ENCODE peak calls at places on chromosomes 11 and 22, in six cellular contexts. S, G, Q, X, N and P are unnamed samples.

GRCh38 chr11:69711824-69712801 is 8.3 kb upstream of the FGF19 start:
- DNase-seq in S (no peak), G (no peak), Q (no peak), X (no peak), N (no peak), P (no peak)

GRCh38 chr22:23908561-23909205 is 14.5 kb downstream of the MIF start:
- DNase-seq in S (no peak), G (no peak), Q (no peak), X (no peak), N (no peak), P (no peak)

GRCh38 chr22:50599816-50600454 is 658 bp upstream of the MAPK8IP2 start:
- DNase-seq in S (peak; percentile 8), G (peak; percentile 46), Q (no peak), X (peak; percentile 67), N (no peak), P (no peak)

GRCh38 chr11:134578807-134579708 is 167.0 kb upstream of the B3GAT1 start:
- DNase-seq in S (no peak), G (no peak), Q (peak; percentile 67), X (no peak), N (no peak), P (no peak)

GRCh38 chr11:34405079-34405858 is 33.5 kb upstream of the CAT start:
- DNase-seq in S (peak; percentile 26), G (peak; percentile 23), Q (no peak), X (no peak), N (no peak), P (no peak)

GRCh38 chr11:86954288-86955110 is 696 bp downstream of the FZD4 start:
- DNase-seq in S (peak; percentile 6), G (no peak), Q (no peak), X (no peak), N (peak; percentile 68), P (peak; percentile 12)

GRCh38 chr22:40210814-40211213 is 33.1 kb downstream of the TNRC6B start:
- DNase-seq in S (no peak), G (no peak), Q (no peak), X (no peak), N (no peak), P (no peak)

GRCh38 chr11:42967653-42968052 is 344.1 kb upstream of the API5 start:
- DNase-seq in S (no peak), G (no peak), Q (no peak), X (no peak), N (no peak), P (no peak)

GRCh38 chr11:70158201-70158600 is 44.9 kb upstream of the FADD start:
- DNase-seq in S (no peak), G (peak; percentile 25), Q (no peak), X (no peak), N (no peak), P (no peak)

GRCh38 chr11:115893701-115894100 is 389.5 kb upstream of the CADM1 start:
- DNase-seq in S (no peak), G (no peak), Q (no peak), X (no peak), N (no peak), P (no peak)

GRCh38 chr11:2896047-2896446 is 10.5 kb upstream of the CDKN1C start:
- DNase-seq in S (no peak), G (no peak), Q (no peak), X (no peak), N (no peak), P (no peak)

GRCh38 chr11:776459-777287 is 614 bp downstream of the GATD1 start:
- DNase-seq in S (peak; percentile 35), G (peak; percentile 39), Q (no peak), X (no peak), N (no peak), P (no peak)

GRCh38 chr11:111585371-111585770 is 16.9 kb upstream of the SIK2 start:
- DNase-seq in S (peak; percentile 55), G (peak; percentile 82), Q (no peak), X (no peak), N (no peak), P (no peak)

GRCh38 chr11:111189466-111189865 is 56.1 kb upstream of the POU2AF2 start:
- DNase-seq in S (no peak), G (no peak), Q (no peak), X (no peak), N (no peak), P (no peak)

GRCh38 chr11:85759915-85760314 is 51.0 kb downstream of the SYTL2 start:
- DNase-seq in S (peak; percentile 78), G (peak; percentile 72), Q (no peak), X (no peak), N (no peak), P (no peak)

GRCh38 chr11:12066799-12067508 is 43.4 kb upstream of the MICAL2 start:
- DNase-seq in S (peak; percentile 49), G (peak; percentile 49), Q (no peak), X (no peak), N (no peak), P (no peak)

GRCh38 chr11:14499178-14499559 is 442 bp downstream of the COPB1 start:
- DNase-seq in S (peak; percentile 8), G (peak; percentile 30), Q (no peak), X (no peak), N (peak; percentile 50), P (peak; percentile 29)

GRCh38 chr11:2549491-2549875 is 104.7 kb downstream of the KCNQ1 start:
- DNase-seq in S (no peak), G (no peak), Q (no peak), X (no peak), N (peak; percentile 4), P (no peak)

GRCh38 chr11:33953289-33953688 is 61.4 kb upstream of the LMO2 start:
- DNase-seq in S (no peak), G (no peak), Q (no peak), X (no peak), N (no peak), P (no peak)

GRCh38 chr11:18699269-18699596 is 654 bp downstream of the TMEM86A start:
- DNase-seq in S (no peak), G (peak; percentile 46), Q (no peak), X (no peak), N (no peak), P (no peak)

GRCh38 chr22:38412435-38413084 is 42.4 kb downstream of the KCNJ4 start:
- DNase-seq in S (no peak), G (no peak), Q (no peak), X (no peak), N (no peak), P (no peak)

GRCh38 chr11:56375324-56375723 is at the start of gene OR8U1:
- DNase-seq in S (no peak), G (no peak), Q (no peak), X (no peak), N (no peak), P (no peak)

GRCh38 chr11:58503361-58503856 is 4.5 kb downstream of the OR5B21 start:
- DNase-seq in S (no peak), G (no peak), Q (no peak), X (no peak), N (no peak), P (no peak)

GRCh38 chr22:34639911-34640310 is 426.0 kb upstream of the ISX start:
- DNase-seq in S (peak; percentile 20), G (no peak), Q (no peak), X (no peak), N (no peak), P (no peak)

GRCh38 chr11:101034076-101034475 is 95.5 kb downstream of the PGR start:
- DNase-seq in S (no peak), G (peak; percentile 52), Q (no peak), X (no peak), N (no peak), P (no peak)

GRCh38 chr11:72831521-72832300 is 17.5 kb downstream of the ATG16L2 start:
- DNase-seq in S (peak; percentile 61), G (peak; percentile 83), Q (no peak), X (peak; percentile 73), N (peak; percentile 76), P (peak; percentile 66)

GRCh38 chr11:88042238-88043032 is 132.8 kb downstream of the RAB38 start:
- DNase-seq in S (no peak), G (no peak), Q (no peak), X (no peak), N (no peak), P (no peak)

GRCh38 chr22:19011075-19011474 is 75.0 kb upstream of the PRODH start:
- DNase-seq in S (no peak), G (no peak), Q (no peak), X (no peak), N (no peak), P (no peak)

GRCh38 chr11:26675233-26675928 is 46.5 kb downstream of the SLC5A12 start:
- DNase-seq in S (no peak), G (no peak), Q (no peak), X (no peak), N (no peak), P (no peak)

GRCh38 chr22:26942301-26942927 is 285.0 kb downstream of the MIAT start:
- DNase-seq in S (no peak), G (no peak), Q (no peak), X (peak; percentile 35), N (no peak), P (no peak)
- H3K27ac ChIP-seq in S (no peak overlapping the region), G (no peak overlapping the region), Q (no peak overlapping the region), X (peak overlapping the region; percentile 21), N (no peak overlapping the region), P (no peak overlapping the region)

GRCh38 chr22:21754523-21755128 is 19.0 kb upstream of the YPEL1 start:
- DNase-seq in S (no peak), G (peak; percentile 58), Q (no peak), X (no peak), N (no peak), P (peak; percentile 27)
- H3K27ac ChIP-seq in S (no peak overlapping the region), G (peak overlapping the region; percentile 78), Q (peak overlapping the region; percentile 9), X (peak overlapping the region; percentile 41), N (no peak overlapping the region), P (peak overlapping the region; percentile 69)

GRCh38 chr22:49565516-49565855 is 262.2 kb downstream of the BRD1 start:
- DNase-seq in S (no peak), G (no peak), Q (no peak), X (no peak), N (no peak), P (no peak)

GRCh38 chr22:49561976-49562375 is 265.7 kb downstream of the BRD1 start:
- DNase-seq in S (no peak), G (no peak), Q (no peak), X (no peak), N (no peak), P (no peak)

GRCh38 chr22:49564666-49565515 is 262.8 kb downstream of the BRD1 start:
- DNase-seq in S (no peak), G (no peak), Q (no peak), X (no peak), N (no peak), P (no peak)

GRCh38 chr22:49562685-49563249 is 264.9 kb downstream of the BRD1 start:
- DNase-seq in S (no peak), G (no peak), Q (no peak), X (no peak), N (no peak), P (no peak)

DNA sequence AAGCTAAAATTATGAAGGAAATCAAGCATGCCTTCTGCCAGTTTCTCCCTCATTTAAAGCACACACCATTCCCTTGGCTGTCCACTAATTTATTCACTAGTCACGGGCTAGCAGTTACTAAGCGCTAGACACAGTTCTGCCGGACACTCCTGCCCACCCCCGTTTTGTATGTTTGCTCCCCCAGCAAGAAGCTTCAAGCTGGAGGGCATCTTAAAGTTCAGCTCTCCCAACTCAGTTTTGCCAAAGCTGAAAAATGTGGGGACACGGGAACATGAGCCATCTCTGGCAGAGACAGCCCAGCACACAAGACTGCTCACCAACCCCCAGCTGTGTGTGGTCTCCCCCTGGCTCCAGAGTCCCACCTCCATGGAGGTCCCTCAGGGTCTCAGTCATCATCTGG is 263.6 kb downstream of the BRD1 start:
- DNase-seq in S (no peak), G (no peak), Q (no peak), X (no peak), N (no peak), P (no peak)
- H3K27ac ChIP-seq in S (no peak overlapping the region), G (no peak overlapping the region), Q (no peak overlapping the region), X (no peak overlapping the region), N (no peak overlapping the region), P (no peak overlapping the region)

GRCh38 chr11:114134870-114135269 is 75.4 kb downstream of the ZBTB16 start:
- DNase-seq in S (peak; percentile 66), G (peak; percentile 96), Q (no peak), X (no peak), N (no peak), P (no peak)
- H3K27ac ChIP-seq in S (no peak overlapping the region), G (no peak overlapping the region), Q (no peak overlapping the region), X (no peak overlapping the region), N (no peak overlapping the region), P (no peak overlapping the region)